ENCODE peak calls at places on chromosome 5, in eight cellular contexts. One of them, this sample, is unnamed.

GRCh38 chr5:72410896-72411295 is 90.7 kb downstream of the PTCD2 start:
- DNase-seq in mucosa of descending colon: no peak
- DNase-seq in testis: no peak
- DNase-seq in tibial artery: no peak
- DNase-seq in stomach: no peak
- DNase-seq in uterus: no peak
- DNase-seq in psoas muscle: no peak
- DNase-seq in fibroblast of lung: peak; percentile 42
- DNase-seq in this sample: no peak

GRCh38 chr5:17222679-17223078 is 5.2 kb downstream of the BASP1 start:
- DNase-seq in uterus: no peak
- DNase-seq in stomach: no peak
- DNase-seq in psoas muscle: no peak
- DNase-seq in fibroblast of lung: no peak
- DNase-seq in mucosa of descending colon: no peak
- DNase-seq in tibial artery: no peak
- DNase-seq in testis: no peak
- DNase-seq in this sample: no peak

GRCh38 chr5:133370281-133370890 is 242.0 kb downstream of the FSTL4 start:
- DNase-seq in stomach: no peak
- DNase-seq in testis: no peak
- DNase-seq in tibial artery: peak; percentile 47
- DNase-seq in mucosa of descending colon: no peak
- DNase-seq in uterus: no peak
- DNase-seq in fibroblast of lung: peak; percentile 18
- DNase-seq in psoas muscle: no peak
- DNase-seq in this sample: no peak

GRCh38 chr5:72555871-72556270 is 48.7 kb upstream of the ZNF366 start:
- DNase-seq in tibial artery: no peak
- DNase-seq in fibroblast of lung: no peak
- DNase-seq in mucosa of descending colon: no peak
- DNase-seq in stomach: no peak
- DNase-seq in testis: no peak
- DNase-seq in uterus: no peak
- DNase-seq in psoas muscle: no peak
- DNase-seq in this sample: peak; percentile 31

GRCh38 chr5:61467766-61468482 is 135.9 kb downstream of the ZSWIM6 start:
- DNase-seq in uterus: no peak
- DNase-seq in mucosa of descending colon: no peak
- DNase-seq in tibial artery: no peak
- DNase-seq in testis: no peak
- DNase-seq in psoas muscle: no peak
- DNase-seq in fibroblast of lung: peak; percentile 90
- DNase-seq in stomach: no peak
- DNase-seq in this sample: no peak

GRCh38 chr5:132459031-132459982 is 31.3 kb downstream of the IRF1 start:
- DNase-seq in tibial artery: peak; percentile 62
- DNase-seq in stomach: peak; percentile 49
- DNase-seq in testis: no peak
- DNase-seq in fibroblast of lung: peak; percentile 88
- DNase-seq in psoas muscle: peak; percentile 56
- DNase-seq in mucosa of descending colon: peak; percentile 54
- DNase-seq in uterus: no peak
- DNase-seq in this sample: no peak

GRCh38 chr5:145852990-145853389 is 17.8 kb upstream of the PRELID2 start:
- DNase-seq in tibial artery: no peak
- DNase-seq in stomach: no peak
- DNase-seq in uterus: no peak
- DNase-seq in psoas muscle: no peak
- DNase-seq in mucosa of descending colon: no peak
- DNase-seq in testis: no peak
- DNase-seq in fibroblast of lung: no peak
- DNase-seq in this sample: no peak

GRCh38 chr5:143653256-143653655 is 158.7 kb upstream of the HMHB1 start:
- DNase-seq in tibial artery: no peak
- DNase-seq in testis: no peak
- DNase-seq in fibroblast of lung: no peak
- DNase-seq in psoas muscle: no peak
- DNase-seq in stomach: no peak
- DNase-seq in mucosa of descending colon: no peak
- DNase-seq in uterus: no peak
- DNase-seq in this sample: no peak

GRCh38 chr5:131473731-131474130 is 161.3 kb downstream of the RAPGEF6 start:
- DNase-seq in fibroblast of lung: no peak
- DNase-seq in testis: no peak
- DNase-seq in stomach: no peak
- DNase-seq in psoas muscle: no peak
- DNase-seq in mucosa of descending colon: no peak
- DNase-seq in tibial artery: no peak
- DNase-seq in uterus: no peak
- DNase-seq in this sample: no peak

GRCh38 chr5:63145167-63145566 is 566.5 kb downstream of the LRRC70 start:
- DNase-seq in testis: no peak
- DNase-seq in mucosa of descending colon: no peak
- DNase-seq in tibial artery: peak; percentile 69
- DNase-seq in stomach: no peak
- DNase-seq in uterus: no peak
- DNase-seq in fibroblast of lung: no peak
- DNase-seq in psoas muscle: peak; percentile 18
- DNase-seq in this sample: no peak

GRCh38 chr5:127942246-127943060 is 141.1 kb upstream of the SLC12A2 start:
- DNase-seq in mucosa of descending colon: no peak
- DNase-seq in stomach: no peak
- DNase-seq in psoas muscle: no peak
- DNase-seq in fibroblast of lung: peak; percentile 56
- DNase-seq in testis: no peak
- DNase-seq in uterus: no peak
- DNase-seq in tibial artery: no peak
- DNase-seq in this sample: no peak

GRCh38 chr5:1755321-1755949 is 44.2 kb downstream of the MRPL36 start:
- DNase-seq in stomach: peak; percentile 17
- DNase-seq in psoas muscle: no peak
- DNase-seq in testis: peak; percentile 4
- DNase-seq in mucosa of descending colon: no peak
- DNase-seq in fibroblast of lung: no peak
- DNase-seq in tibial artery: no peak
- DNase-seq in uterus: no peak
- DNase-seq in this sample: no peak

GRCh38 chr5:96567188-96567587 is 95.0 kb upstream of the CAST start:
- DNase-seq in mucosa of descending colon: no peak
- DNase-seq in tibial artery: no peak
- DNase-seq in uterus: no peak
- DNase-seq in stomach: no peak
- DNase-seq in fibroblast of lung: peak; percentile 87
- DNase-seq in testis: no peak
- DNase-seq in psoas muscle: no peak
- DNase-seq in this sample: no peak

GRCh38 chr5:80195837-80196400 is 59.9 kb downstream of the SERINC5 start:
- DNase-seq in tibial artery: no peak
- DNase-seq in psoas muscle: no peak
- DNase-seq in uterus: no peak
- DNase-seq in testis: no peak
- DNase-seq in stomach: no peak
- DNase-seq in mucosa of descending colon: no peak
- DNase-seq in fibroblast of lung: no peak
- DNase-seq in this sample: no peak

GRCh38 chr5:170418736-170419135 is 29.6 kb upstream of the KCNMB1 start:
- DNase-seq in fibroblast of lung: no peak
- DNase-seq in psoas muscle: no peak
- DNase-seq in mucosa of descending colon: no peak
- DNase-seq in testis: no peak
- DNase-seq in stomach: no peak
- DNase-seq in tibial artery: no peak
- DNase-seq in uterus: no peak
- DNase-seq in this sample: no peak

GRCh38 chr5:8907168-8907868 is 638.6 kb downstream of the SEMA5A start:
- DNase-seq in mucosa of descending colon: no peak
- DNase-seq in testis: no peak
- DNase-seq in psoas muscle: no peak
- DNase-seq in uterus: no peak
- DNase-seq in stomach: no peak
- DNase-seq in tibial artery: no peak
- DNase-seq in fibroblast of lung: peak; percentile 92
- DNase-seq in this sample: no peak

GRCh38 chr5:147880461-147880860 is 1.9 kb downstream of the SCGB3A2 start:
- DNase-seq in uterus: no peak
- DNase-seq in mucosa of descending colon: no peak
- DNase-seq in testis: no peak
- DNase-seq in psoas muscle: no peak
- DNase-seq in tibial artery: no peak
- DNase-seq in stomach: no peak
- DNase-seq in fibroblast of lung: no peak
- DNase-seq in this sample: no peak

GRCh38 chr5:124236366-124237231 is 509.8 kb downstream of the ZNF608 start:
- DNase-seq in testis: no peak
- DNase-seq in mucosa of descending colon: no peak
- DNase-seq in stomach: no peak
- DNase-seq in fibroblast of lung: peak; percentile 13
- DNase-seq in tibial artery: no peak
- DNase-seq in uterus: no peak
- DNase-seq in psoas muscle: no peak
- DNase-seq in this sample: no peak

GRCh38 chr5:51345106-51345505 is 38.1 kb upstream of the ISL1 start:
- DNase-seq in psoas muscle: no peak
- DNase-seq in stomach: no peak
- DNase-seq in uterus: no peak
- DNase-seq in tibial artery: no peak
- DNase-seq in fibroblast of lung: peak; percentile 17
- DNase-seq in testis: no peak
- DNase-seq in mucosa of descending colon: no peak
- DNase-seq in this sample: no peak

GRCh38 chr5:65481635-65482271 is at the start of gene ADAMTS6:
- DNase-seq in fibroblast of lung: peak; percentile 97
- DNase-seq in uterus: peak; percentile 94
- DNase-seq in psoas muscle: peak; percentile 87
- DNase-seq in testis: peak; percentile 94
- DNase-seq in tibial artery: peak; percentile 96
- DNase-seq in mucosa of descending colon: peak; percentile 78
- DNase-seq in stomach: peak; percentile 74
- DNase-seq in this sample: peak; percentile 84

GRCh38 chr5:65479527-65479926 is 2.2 kb downstream of the ADAMTS6 start:
- DNase-seq in psoas muscle: no peak
- DNase-seq in fibroblast of lung: no peak
- DNase-seq in mucosa of descending colon: no peak
- DNase-seq in tibial artery: no peak
- DNase-seq in testis: no peak
- DNase-seq in stomach: no peak
- DNase-seq in uterus: no peak
- DNase-seq in this sample: no peak

GRCh38 chr5:65482280-65482726 is 583 bp upstream of the ADAMTS6 start:
- DNase-seq in mucosa of descending colon: no peak
- DNase-seq in tibial artery: no peak
- DNase-seq in stomach: no peak
- DNase-seq in fibroblast of lung: peak; percentile 72
- DNase-seq in uterus: no peak
- DNase-seq in psoas muscle: no peak
- DNase-seq in testis: no peak
- DNase-seq in this sample: no peak

GRCh38 chr5:65481171-65481575 is 547 bp downstream of the ADAMTS6 start:
- DNase-seq in mucosa of descending colon: no peak
- DNase-seq in tibial artery: no peak
- DNase-seq in stomach: no peak
- DNase-seq in psoas muscle: no peak
- DNase-seq in uterus: no peak
- DNase-seq in testis: no peak
- DNase-seq in fibroblast of lung: peak; percentile 12
- DNase-seq in this sample: no peak

GRCh38 chr5:65480306-65480865 is 1.3 kb downstream of the ADAMTS6 start:
- DNase-seq in uterus: peak; percentile 84
- DNase-seq in testis: peak; percentile 79
- DNase-seq in mucosa of descending colon: peak; percentile 66
- DNase-seq in fibroblast of lung: peak; percentile 87
- DNase-seq in psoas muscle: peak; percentile 74
- DNase-seq in tibial artery: peak; percentile 93
- DNase-seq in stomach: peak; percentile 72
- DNase-seq in this sample: peak; percentile 57
- TF ChIP-seq CTCF in uterus: no peak
- TF ChIP-seq CTCF in testis: no peak
- TF ChIP-seq CTCF in mucosa of descending colon: no peak
- TF ChIP-seq CTCF in fibroblast of lung: no peak
- TF ChIP-seq CTCF in psoas muscle: no peak
- TF ChIP-seq CTCF in tibial artery: no peak
- TF ChIP-seq CTCF in stomach: no peak
- TF ChIP-seq CTCF in this sample: no peak

GRCh38 chr5:32130865-32131264 is 43.3 kb downstream of the GOLPH3 start:
- DNase-seq in psoas muscle: no peak
- DNase-seq in mucosa of descending colon: no peak
- DNase-seq in stomach: no peak
- DNase-seq in uterus: no peak
- DNase-seq in testis: no peak
- DNase-seq in tibial artery: no peak
- DNase-seq in fibroblast of lung: no peak
- DNase-seq in this sample: no peak
- H3K36me3 ChIP-seq in psoas muscle: peaks cover 31% of the 10 kb centered on the region
- H3K36me3 ChIP-seq in mucosa of descending colon: no peaks in the 10 kb centered on the region
- H3K36me3 ChIP-seq in stomach: peaks cover 7% of the 10 kb centered on the region
- H3K36me3 ChIP-seq in uterus: no peaks in the 10 kb centered on the region
- H3K36me3 ChIP-seq in testis: no peaks in the 10 kb centered on the region
- H3K36me3 ChIP-seq in tibial artery: peaks cover 23% of the 10 kb centered on the region
- H3K36me3 ChIP-seq in fibroblast of lung: peaks cover 12% of the 10 kb centered on the region
- H3K36me3 ChIP-seq in this sample: peaks cover 41% of the 10 kb centered on the region

GRCh38 chr5:172343741-172344140 is 60.2 kb upstream of the UBTD2 start:
- DNase-seq in uterus: no peak
- DNase-seq in mucosa of descending colon: no peak
- DNase-seq in testis: no peak
- DNase-seq in fibroblast of lung: no peak
- DNase-seq in stomach: no peak
- DNase-seq in psoas muscle: no peak
- DNase-seq in tibial artery: no peak
- DNase-seq in this sample: no peak
- TF ChIP-seq CTCF in uterus: no peak
- TF ChIP-seq CTCF in mucosa of descending colon: no peak
- TF ChIP-seq CTCF in testis: no peak
- TF ChIP-seq CTCF in fibroblast of lung: no peak
- TF ChIP-seq CTCF in stomach: no peak
- TF ChIP-seq CTCF in psoas muscle: no peak
- TF ChIP-seq CTCF in tibial artery: no peak
- TF ChIP-seq CTCF in this sample: no peak

GRCh38 chr5:150541895-150542294 is 34.0 kb downstream of the NDST1 start:
- DNase-seq in uterus: no peak
- DNase-seq in psoas muscle: no peak
- DNase-seq in testis: no peak
- DNase-seq in stomach: no peak
- DNase-seq in mucosa of descending colon: no peak
- DNase-seq in tibial artery: no peak
- DNase-seq in fibroblast of lung: no peak
- DNase-seq in this sample: no peak

GRCh38 chr5:150541397-150541675 is 33.4 kb downstream of the NDST1 start:
- DNase-seq in fibroblast of lung: no peak
- DNase-seq in uterus: no peak
- DNase-seq in stomach: no peak
- DNase-seq in tibial artery: no peak
- DNase-seq in testis: no peak
- DNase-seq in psoas muscle: no peak
- DNase-seq in mucosa of descending colon: no peak
- DNase-seq in this sample: no peak

GRCh38 chr5:150544606-150545219 is 36.8 kb downstream of the NDST1 start:
- DNase-seq in fibroblast of lung: peak; percentile 27
- DNase-seq in uterus: peak; percentile 61
- DNase-seq in mucosa of descending colon: peak; percentile 86
- DNase-seq in testis: peak; percentile 90
- DNase-seq in psoas muscle: peak; percentile 77
- DNase-seq in stomach: peak; percentile 82
- DNase-seq in tibial artery: peak; percentile 74
- DNase-seq in this sample: peak; percentile 88

GRCh38 chr5:150540615-150541396 is 32.9 kb downstream of the NDST1 start:
- DNase-seq in fibroblast of lung: peak; percentile 97
- DNase-seq in testis: peak; percentile 85
- DNase-seq in stomach: peak; percentile 67
- DNase-seq in tibial artery: peak; percentile 80
- DNase-seq in mucosa of descending colon: no peak
- DNase-seq in psoas muscle: no peak
- DNase-seq in uterus: peak; percentile 73
- DNase-seq in this sample: no peak

GRCh38 chr5:150542933-150543445 is 35.1 kb downstream of the NDST1 start:
- DNase-seq in fibroblast of lung: no peak
- DNase-seq in mucosa of descending colon: peak; percentile 80
- DNase-seq in psoas muscle: no peak
- DNase-seq in testis: no peak
- DNase-seq in tibial artery: no peak
- DNase-seq in uterus: no peak
- DNase-seq in stomach: peak; percentile 31
- DNase-seq in this sample: no peak
- H3K36me3 ChIP-seq in fibroblast of lung: peaks cover 36% of the 10 kb centered on the region
- H3K36me3 ChIP-seq in mucosa of descending colon: no peaks in the 10 kb centered on the region
- H3K36me3 ChIP-seq in psoas muscle: peaks cover 98% of the 10 kb centered on the region
- H3K36me3 ChIP-seq in testis: no peaks in the 10 kb centered on the region
- H3K36me3 ChIP-seq in tibial artery: peaks cover 75% of the 10 kb centered on the region
- H3K36me3 ChIP-seq in uterus: no peaks in the 10 kb centered on the region
- H3K36me3 ChIP-seq in stomach: peaks cover 59% of the 10 kb centered on the region
- H3K36me3 ChIP-seq in this sample: peaks cover 37% of the 10 kb centered on the region